ENCODE peak calls at places on chromosomes 7 and 10, in five cellular contexts. Q, Y, P, U and G are unnamed samples.
A peak's percentile ranks its signal among the peaks of the same experiment; 100 is the strongest.

GRCh38 chr10:31929986-31930675 is 1.5 kb upstream of the ARHGAP12 start:
- DNase-seq in Y (no peak), Q (no peak), P (no peak), U (no peak), G (no peak)

GRCh38 chr10:96043895-96044580 is 655 bp downstream of the CCNJ start:
- DNase-seq in Q (peak; percentile 79), U (peak; percentile 28), Y (peak; percentile 45), P (peak; percentile 65), G (peak; percentile 50)

GRCh38 chr10:122373713-122374112 is 795 bp upstream of the PLEKHA1 start:
- DNase-seq in P (no peak), Q (peak; percentile 19), Y (peak; percentile 4), U (peak; percentile 45), G (no peak)

GRCh38 chr10:116947838-116948529 is 57.0 kb downstream of the SHTN1 start:
- DNase-seq in Y (peak; percentile 31), Q (no peak), P (no peak), U (peak; percentile 81), G (no peak)

GRCh38 chr10:51206471-51206870 is 132.2 kb downstream of the PRKG1 start:
- DNase-seq in Y (no peak), Q (no peak), P (no peak), U (no peak), G (no peak)

GRCh38 chr7:132225216-132226030 is 350.8 kb downstream of the PLXNA4 start:
- DNase-seq in P (peak; percentile 24), Q (no peak), U (peak; percentile 52), Y (no peak), G (peak; percentile 24)

GRCh38 chr10:86757110-86757790 is 831 bp downstream of the BMPR1A start:
- DNase-seq in Y (peak; percentile 65), U (peak; percentile 65), Q (peak; percentile 62), P (peak; percentile 61), G (peak; percentile 42)

GRCh38 chr10:17029581-17030271 is 99.9 kb downstream of the CUBN start:
- DNase-seq in Q (no peak), U (peak; percentile 68), P (peak; percentile 77), Y (peak; percentile 87), G (peak; percentile 49)

GRCh38 chr10:123241391-123242141 is 87.4 kb downstream of the BUB3 start:
- DNase-seq in Q (no peak), U (no peak), P (no peak), Y (no peak), G (no peak)

GRCh38 chr7:130430841-130431713 is 9.7 kb downstream of the CEP41 start:
- DNase-seq in U (no peak), Y (peak; percentile 86), Q (no peak), P (no peak), G (peak; percentile 52)

GRCh38 chr7:144903201-144903600 is 67.3 kb upstream of the TPK1 start:
- DNase-seq in P (no peak), Y (no peak), U (no peak), Q (no peak), G (no peak)

GRCh38 chr7:319267-319661 is 29.3 kb downstream of the FOXL3 start:
- DNase-seq in Q (no peak), P (peak; percentile 32), Y (no peak), U (no peak), G (no peak)

GRCh38 chr7:132500727-132501410 is 75.4 kb downstream of the PLXNA4 start:
- DNase-seq in U (peak; percentile 47), Y (no peak), P (peak; percentile 86), Q (peak; percentile 39), G (peak; percentile 77)

GRCh38 chr10:52318136-52318810 is 4.2 kb downstream of the DKK1 start:
- DNase-seq in P (no peak), Y (peak; percentile 68), U (peak; percentile 95), Q (no peak), G (no peak)

GRCh38 chr10:62692085-62692484 is 112.4 kb upstream of the ADO start:
- DNase-seq in Q (no peak), P (no peak), U (no peak), Y (no peak), G (no peak)
- H3K4me1 ChIP-seq in Q (no peaks in the 10 kb centered on the region), P (no peaks in the 10 kb centered on the region), U (peaks cover 4% of the 10 kb centered on the region), Y (no peaks in the 10 kb centered on the region), G (peaks cover 36% of the 10 kb centered on the region)

DNA sequence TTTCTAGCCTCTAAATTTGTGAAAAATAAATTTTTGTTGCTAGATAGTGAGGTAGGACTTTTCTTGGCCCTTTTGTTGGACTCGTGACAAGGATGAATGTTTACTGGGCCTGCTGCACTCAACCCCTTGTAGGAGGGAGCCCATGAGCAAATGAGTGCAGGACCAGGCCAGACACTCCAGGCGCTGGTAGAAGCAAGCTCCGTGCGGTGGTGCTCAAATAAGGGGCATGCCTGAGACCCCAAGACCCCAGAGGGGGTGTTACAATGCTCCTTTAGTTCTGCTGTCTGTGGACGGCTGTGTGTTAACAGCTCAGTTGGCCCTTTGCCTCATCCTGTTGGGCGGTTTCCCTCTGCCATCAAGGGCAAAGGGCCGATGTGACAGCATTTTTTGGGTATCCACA is 1195.3 kb upstream of the PHF14 start:
- DNase-seq in Y (no peak), U (no peak), P (no peak), Q (no peak), G (no peak)
- H3K9me3 ChIP-seq in Y (peaks cover 18% of the 10 kb centered on the region), U (no peaks in the 10 kb centered on the region), P (peaks cover 6% of the 10 kb centered on the region), Q (no peaks in the 10 kb centered on the region), G (no peaks in the 10 kb centered on the region)

GRCh38 chr7:150914196-150914595 is 61.9 kb downstream of the AOC1 start:
- DNase-seq in U (no peak), P (no peak), Q (no peak), Y (no peak), G (no peak)
- H3K4me3 ChIP-seq in U (no peak overlapping the region), P (no peak overlapping the region), Q (no peak overlapping the region), Y (no peak overlapping the region), G (no peak overlapping the region)

DNA sequence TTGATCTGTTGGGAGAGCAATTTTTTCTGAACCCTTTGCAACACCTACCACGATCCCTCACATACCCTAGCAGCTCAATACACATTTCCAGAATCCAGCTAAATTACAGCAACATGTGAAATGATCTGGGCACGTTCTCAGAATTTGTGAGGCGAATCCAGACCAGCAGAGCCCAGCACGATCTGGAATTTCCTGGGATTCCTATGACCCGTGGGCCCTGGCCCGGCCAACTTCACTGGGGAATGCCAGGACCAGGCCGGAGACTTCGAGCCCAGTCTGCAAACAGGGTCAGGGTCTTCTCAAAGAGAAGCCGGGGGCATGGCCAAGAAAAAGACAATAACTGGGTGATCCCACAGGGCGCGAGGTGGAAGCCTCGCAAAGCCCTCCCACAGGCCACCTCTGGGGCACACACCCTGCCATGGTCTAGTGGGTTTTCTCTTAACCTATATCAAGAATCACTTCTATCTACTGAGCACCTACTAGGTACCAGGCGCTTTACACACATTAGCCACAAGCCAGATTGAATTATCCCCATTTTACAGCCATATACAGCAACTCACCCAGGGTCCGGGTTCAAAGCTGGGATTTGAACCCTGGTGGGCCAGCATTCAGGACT is 33.8 kb downstream of the FAM53B start:
- DNase-seq in Q (no peak), P (peak; percentile 43), Y (no peak), U (no peak), G (no peak)
- H3K4me1 ChIP-seq in Q (peaks cover 11% of the 10 kb centered on the region), P (no peaks in the 10 kb centered on the region), Y (peaks cover 14% of the 10 kb centered on the region), U (no peaks in the 10 kb centered on the region), G (peaks cover 48% of the 10 kb centered on the region)

DNA sequence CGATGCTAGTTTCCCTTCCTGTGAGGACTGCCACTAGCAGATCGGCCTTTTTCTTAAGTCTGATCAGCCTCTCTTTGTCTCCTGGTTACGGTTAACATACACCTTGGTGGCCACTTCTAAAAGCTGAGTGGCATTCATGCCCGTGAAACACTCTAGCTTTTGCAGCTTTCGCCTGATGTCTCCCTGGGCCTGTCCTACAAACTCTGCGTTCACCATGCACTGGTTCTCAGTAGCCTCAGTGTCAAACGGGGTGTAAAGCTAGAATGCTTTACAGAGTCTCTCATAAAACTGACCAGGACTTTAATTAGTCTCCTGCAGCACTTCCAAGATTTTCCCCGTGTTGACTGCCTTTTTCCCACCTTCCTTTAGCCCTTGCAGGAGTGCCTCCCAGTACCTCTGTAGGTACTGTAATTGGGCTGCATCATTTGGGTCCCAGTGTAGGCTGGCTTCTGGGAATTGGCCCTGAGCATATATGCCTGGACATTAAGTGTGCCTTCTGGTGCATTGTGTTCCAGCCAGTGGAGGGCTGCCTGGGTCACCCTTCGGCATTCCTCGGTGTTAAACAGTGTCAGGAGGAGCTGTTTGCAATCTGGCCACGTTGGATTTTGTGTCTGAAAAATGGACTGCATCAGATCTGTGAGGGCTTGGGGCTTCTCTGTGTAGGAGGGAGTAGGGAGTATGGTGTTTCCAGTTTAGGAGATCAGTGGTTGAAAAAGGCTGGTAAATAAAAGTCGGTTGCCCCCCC is 6.5 kb upstream of the ZNF117 start:
- DNase-seq in Y (no peak), U (no peak), Q (no peak), P (no peak), G (no peak)
- H3K9me3 ChIP-seq in Y (peaks cover 68% of the 10 kb centered on the region), U (peaks cover 7% of the 10 kb centered on the region), Q (no peaks in the 10 kb centered on the region), P (peaks cover 2% of the 10 kb centered on the region), G (peaks cover 6% of the 10 kb centered on the region)

GRCh38 chr10:1358860-1359598 is 302.8 kb downstream of the WDR37 start:
- DNase-seq in P (no peak), Q (no peak), U (no peak), Y (no peak), G (no peak)
- H3K4me3 ChIP-seq in P (no peak overlapping the region), Q (no peak overlapping the region), U (no peak overlapping the region), Y (no peak overlapping the region), G (no peak overlapping the region)